ENCODE peak calls at places on chromosomes 11 and 22, in eight cellular contexts. Z is sigmoid colon, X is IMR-90, M is uterus, C is lower lobe of right lung, S is WERI-Rb-1, H is HCT116, O is pancreas. T is an unnamed sample. For H3K27me3, the result is how much of the 10 kb centered on the place peaks cover.

GRCh38 chr11:75365711-75366181 is 14.3 kb upstream of the ARRB1 start:
- DNase-seq in H (no peak), O (no peak), S (no peak), X (peak), Z (no peak), M (no peak), C (no peak), T (peak)

GRCh38 chr11:106032861-106033260 is 10.8 kb upstream of the MSANTD4 start:
- DNase-seq in C (no peak), S (no peak), M (no peak), X (no peak), O (no peak), Z (no peak), H (no peak), T (no peak)

GRCh38 chr11:107969219-107969618 is 39.5 kb upstream of the CUL5 start:
- DNase-seq in M (no peak), Z (no peak), C (no peak), S (peak), O (no peak), X (no peak), H (peak), T (no peak)

GRCh38 chr11:28708075-28708474 is 599.9 kb downstream of the METTL15 start:
- DNase-seq in Z (no peak), H (no peak), C (no peak), X (no peak), S (no peak), O (no peak), M (no peak), T (no peak)

GRCh38 chr11:12017865-12018453 is 9.5 kb upstream of the DKK3 start:
- DNase-seq in H (no peak), Z (no peak), M (no peak), S (no peak), X (peak), O (no peak), C (no peak), T (no peak)

GRCh38 chr22:26849575-26849974 is 192.2 kb downstream of the MIAT start:
- DNase-seq in H (no peak), S (no peak), C (no peak), O (no peak), Z (no peak), M (no peak), X (no peak), T (no peak)

GRCh38 chr11:64745523-64746328 is 1.8 kb upstream of the RASGRP2 start:
- DNase-seq in O (peak), Z (peak), M (peak), H (no peak), X (peak), C (peak), S (peak), T (peak)

GRCh38 chr11:65692367-65692766 is 19.7 kb upstream of the KAT5 start:
- DNase-seq in X (no peak), O (no peak), M (no peak), H (no peak), Z (no peak), S (no peak), C (no peak), T (no peak)

GRCh38 chr11:47161134-47161854 is 15.4 kb downstream of the ARFGAP2 start:
- DNase-seq in S (peak), O (peak), Z (peak), C (peak), H (no peak), X (peak), M (peak), T (peak)

GRCh38 chr22:47154621-47155081 is 392.2 kb downstream of the TBC1D22A start:
- DNase-seq in O (peak), X (peak), S (no peak), C (no peak), H (no peak), Z (peak), M (peak), T (no peak)

GRCh38 chr11:114284021-114284420 is 12.2 kb upstream of the NNMT start:
- DNase-seq in X (no peak), C (no peak), Z (no peak), H (no peak), O (no peak), M (no peak), S (no peak), T (no peak)

GRCh38 chr11:109960831-109961230 is 132.4 kb upstream of the ZC3H12C start:
- DNase-seq in Z (no peak), M (no peak), C (no peak), H (no peak), S (no peak), O (peak), X (peak), T (peak)

DNA sequence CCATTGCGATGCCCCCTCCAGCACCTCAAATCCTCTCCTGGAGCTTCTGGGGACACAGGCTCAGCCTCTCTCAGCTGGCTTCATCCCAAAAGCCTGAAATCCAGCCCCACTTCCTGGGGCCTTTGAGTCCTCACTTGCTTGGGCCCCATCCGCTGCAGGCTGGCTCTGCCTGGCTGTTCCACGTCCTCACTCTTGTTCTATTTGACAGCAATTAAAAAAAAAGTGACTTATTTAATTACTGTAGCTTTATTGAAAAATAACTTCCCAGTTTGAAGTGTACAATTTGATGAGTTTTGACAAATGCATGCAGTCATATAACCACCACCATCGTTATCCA is 27.2 kb downstream of the PARVG start:
- DNase-seq in S (no peak), H (no peak), O (no peak), X (no peak), M (no peak), Z (no peak), C (no peak), T (no peak)
- TF ChIP-seq CTCF in S (no peak), H (no peak), O (no peak), X (no peak), M (no peak), Z (no peak), C (no peak), T (no peak)

GRCh38 chr11:132444891-132445290 is 1074.5 kb downstream of the NTM start:
- DNase-seq in H (no peak), Z (no peak), S (no peak), M (no peak), X (no peak), C (no peak), O (peak), T (no peak)
- H3K27me3 ChIP-seq in H (under half), Z (under half), S (under half), M (under half), X (under half), C (under half), O (under half), T (under half)

GRCh38 chr11:8282621-8283509 is 19.2 kb upstream of the LMO1 start:
- DNase-seq in S (peak), X (no peak), O (peak), M (no peak), C (no peak), Z (peak), H (no peak), T (no peak)
- H3K4me3 ChIP-seq in S (peak), X (no peak), O (no peak), M (peak), C (peak), Z (peak), H (no peak), T (no peak)

DNA sequence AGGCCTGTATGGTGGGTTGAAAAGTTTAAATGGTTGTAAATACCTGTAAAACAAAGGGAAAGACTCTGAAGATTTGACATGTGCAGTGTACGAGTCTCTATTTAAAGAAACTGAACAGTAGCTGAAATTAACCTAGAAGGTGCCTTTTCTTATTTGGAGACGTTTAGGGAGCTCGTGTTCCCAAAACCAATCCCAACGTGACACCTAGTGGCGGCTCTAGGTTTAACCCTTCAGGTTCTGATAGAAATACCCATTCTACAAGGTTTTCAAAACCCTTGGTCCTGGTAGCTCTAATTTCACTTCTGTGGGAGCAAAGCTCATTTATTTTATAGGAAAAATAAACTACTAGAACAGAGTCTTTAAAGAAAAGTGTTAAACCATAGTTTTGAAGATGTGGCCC is 258.3 kb downstream of the LRRC4C start:
- DNase-seq in H (no peak), S (peak), C (no peak), M (no peak), X (peak), O (no peak), Z (no peak), T (no peak)
- TF ChIP-seq CTCF in H (peak), S (peak), C (peak), M (no peak), X (peak), O (no peak), Z (no peak), T (peak)